ENCODE peak calls at places on chromosomes 4 and X, in eight cellular contexts. C, Z, Y, P, A, U, O and M are unnamed samples.

GRCh38 chr4:53541577-53542206 is 49.6 kb downstream of the LNX1 start:
- DNase-seq in C (peak; percentile 57), Z (peak; percentile 71), Y (peak; percentile 84), P (peak; percentile 96), A (peak; percentile 88), U (no peak), O (no peak), M (peak; percentile 51)

GRCh38 chr4:56821394-56822263 is at the start of gene SPINK2:
- DNase-seq in C (no peak), Z (peak; percentile 39), Y (peak; percentile 57), P (no peak), A (no peak), U (peak; percentile 67), O (peak; percentile 49), M (no peak)

GRCh38 chr4:8612646-8613045 is 20.1 kb downstream of the CPZ start:
- DNase-seq in C (no peak), Z (no peak), Y (no peak), P (no peak), A (no peak), U (no peak), O (no peak), M (no peak)

GRCh38 chrX:134688839-134689238 is 30.6 kb upstream of the PLAC1 start:
- DNase-seq in C (no peak), Z (peak; percentile 5), Y (no peak), P (peak; percentile 68), A (no peak), U (no peak), O (no peak), M (no peak)

GRCh38 chr4:11297627-11298026 is 131.1 kb downstream of the HS3ST1 start:
- DNase-seq in C (no peak), Z (no peak), Y (no peak), P (peak; percentile 22), A (no peak), U (no peak), O (no peak), M (no peak)

GRCh38 chr4:170011921-170012628 is 14.1 kb downstream of the MFAP3L start:
- DNase-seq in C (no peak), Z (no peak), Y (no peak), P (no peak), A (no peak), U (no peak), O (no peak), M (no peak)

GRCh38 chr4:77636902-77637301 is 31.3 kb downstream of the CXCL13 start:
- DNase-seq in C (no peak), Z (peak; percentile 71), Y (peak; percentile 29), P (peak; percentile 84), A (peak; percentile 79), U (no peak), O (no peak), M (no peak)

GRCh38 chr4:147041376-147041775 is 95.7 kb upstream of the TTC29 start:
- DNase-seq in C (no peak), Z (no peak), Y (no peak), P (no peak), A (no peak), U (no peak), O (no peak), M (no peak)

GRCh38 chr4:133856736-133857355 is 344.7 kb downstream of the PABPC4L start:
- DNase-seq in C (no peak), Z (no peak), Y (no peak), P (peak; percentile 16), A (no peak), U (no peak), O (no peak), M (no peak)

GRCh38 chr4:53855886-53856260 is 208.5 kb downstream of the CHIC2 start:
- DNase-seq in C (peak; percentile 45), Z (peak; percentile 71), Y (no peak), P (peak; percentile 99), A (peak; percentile 90), U (no peak), O (no peak), M (no peak)

GRCh38 chr4:67437974-67438713 is 107.2 kb downstream of the CENPC start:
- DNase-seq in C (no peak), Z (peak; percentile 13), Y (no peak), P (peak; percentile 39), A (peak; percentile 92), U (no peak), O (no peak), M (peak; percentile 32)

GRCh38 chr4:43882470-43882869 is 566.1 kb downstream of the KCTD8 start:
- DNase-seq in C (no peak), Z (no peak), Y (no peak), P (no peak), A (no peak), U (no peak), O (no peak), M (no peak)

GRCh38 chr4:25703731-25704388 is 48.2 kb downstream of the SLC34A2 start:
- DNase-seq in C (no peak), Z (peak; percentile 12), Y (no peak), P (peak; percentile 14), A (peak; percentile 25), U (no peak), O (no peak), M (peak; percentile 26)

GRCh38 chr4:123299212-123299651 is 97.4 kb upstream of the SPRY1 start:
- DNase-seq in C (no peak), Z (peak; percentile 43), Y (no peak), P (peak; percentile 69), A (peak; percentile 89), U (no peak), O (no peak), M (peak; percentile 48)

GRCh38 chr4:178387756-178388155 is 945.5 kb upstream of the AGA start:
- DNase-seq in C (no peak), Z (no peak), Y (no peak), P (no peak), A (no peak), U (no peak), O (no peak), M (no peak)

GRCh38 chr4:149223659-149224058 is 592.0 kb downstream of the IQCM start:
- DNase-seq in C (no peak), Z (no peak), Y (no peak), P (peak; percentile 80), A (peak; percentile 1), U (no peak), O (no peak), M (peak; percentile 45)

GRCh38 chr4:56743550-56743949 is 62.5 kb upstream of the HOPX start:
- DNase-seq in C (no peak), Z (no peak), Y (peak; percentile 11), P (no peak), A (no peak), U (no peak), O (no peak), M (no peak)

GRCh38 chr4:187333151-187333550 is 609.5 kb upstream of the FAT1 start:
- DNase-seq in C (no peak), Z (peak; percentile 12), Y (no peak), P (no peak), A (no peak), U (no peak), O (no peak), M (peak; percentile 33)

GRCh38 chr4:63080929-63081328 is 1328.3 kb downstream of the TECRL start:
- DNase-seq in C (no peak), Z (no peak), Y (no peak), P (no peak), A (no peak), U (no peak), O (no peak), M (no peak)

GRCh38 chrX:151702741-151703352 is 7.6 kb downstream of the PRRG3 start:
- DNase-seq in C (no peak), Z (no peak), Y (no peak), P (no peak), A (no peak), U (no peak), O (no peak), M (no peak)

GRCh38 chr4:77045490-77045889 is 30.3 kb downstream of the CCNI start:
- DNase-seq in C (no peak), Z (peak; percentile 37), Y (no peak), P (no peak), A (peak; percentile 40), U (no peak), O (no peak), M (peak; percentile 43)

GRCh38 chr4:80767944-80768343 is 262.6 kb upstream of the BMP3 start:
- DNase-seq in C (no peak), Z (peak; percentile 12), Y (no peak), P (peak; percentile 3), A (no peak), U (no peak), O (no peak), M (peak; percentile 48)

GRCh38 chr4:26015133-26015651 is 101.2 kb downstream of the SMIM20 start:
- DNase-seq in C (peak; percentile 60), Z (peak; percentile 98), Y (no peak), P (peak; percentile 99), A (peak; percentile 88), U (no peak), O (no peak), M (peak; percentile 98)

GRCh38 chrX:24668111-24668510 is 21.0 kb upstream of the PCYT1B start:
- DNase-seq in C (no peak), Z (peak; percentile 18), Y (no peak), P (peak; percentile 18), A (peak; percentile 74), U (no peak), O (no peak), M (no peak)

GRCh38 chr4:155675709-155676429 is 9.2 kb downstream of the GUCY1A1 start:
- DNase-seq in C (peak; percentile 23), Z (no peak), Y (no peak), P (no peak), A (peak; percentile 39), U (no peak), O (no peak), M (no peak)

GRCh38 chr4:7023486-7023885 is 19.7 kb upstream of the TADA2B start:
- DNase-seq in C (no peak), Z (no peak), Y (no peak), P (no peak), A (no peak), U (no peak), O (no peak), M (no peak)

GRCh38 chr4:24417206-24417605 is 167.1 kb downstream of the DHX15 start:
- DNase-seq in C (no peak), Z (no peak), Y (no peak), P (no peak), A (peak; percentile 30), U (no peak), O (no peak), M (peak; percentile 26)

GRCh38 chrX:115339441-115340025 is 50.0 kb downstream of the LUZP4 start:
- DNase-seq in C (peak; percentile 30), Z (peak; percentile 25), Y (no peak), P (peak; percentile 46), A (peak; percentile 93), U (no peak), O (no peak), M (no peak)

GRCh38 chrX:46770006-46770816 is 11.3 kb upstream of the SLC9A7 start:
- DNase-seq in C (no peak), Z (peak; percentile 38), Y (no peak), P (peak; percentile 48), A (peak; percentile 47), U (no peak), O (no peak), M (peak; percentile 19)